ENCODE peak calls at places on chromosomes 2 and 18, in ten cellular contexts. One of them, this sample, is unnamed.

GRCh38 chr2:109435066-109435690 is 178.6 kb downstream of the SEPTIN10 start:
- DNase-seq in prostate gland: no peak
- DNase-seq in astrocyte: no peak
- DNase-seq in body of pancreas: no peak
- DNase-seq in SK-N-SH: no peak
- DNase-seq in foreskin keratinocyte: no peak
- DNase-seq in uterus: no peak
- DNase-seq in left ventricle myocardium inferior: no peak
- DNase-seq in IMR-90: no peak
- DNase-seq in psoas muscle: no peak
- DNase-seq in this sample: no peak

GRCh38 chr2:168948621-168949212 is 47.6 kb downstream of the G6PC2 start:
- DNase-seq in psoas muscle: no peak
- DNase-seq in astrocyte: no peak
- DNase-seq in SK-N-SH: no peak
- DNase-seq in prostate gland: no peak
- DNase-seq in body of pancreas: no peak
- DNase-seq in foreskin keratinocyte: no peak
- DNase-seq in IMR-90: peak; percentile 6
- DNase-seq in uterus: no peak
- DNase-seq in left ventricle myocardium inferior: no peak
- DNase-seq in this sample: no peak

GRCh38 chr2:201656740-201657139 is 13.4 kb upstream of the TMEM237 start:
- DNase-seq in body of pancreas: no peak
- DNase-seq in uterus: no peak
- DNase-seq in astrocyte: no peak
- DNase-seq in foreskin keratinocyte: no peak
- DNase-seq in left ventricle myocardium inferior: no peak
- DNase-seq in IMR-90: no peak
- DNase-seq in prostate gland: no peak
- DNase-seq in SK-N-SH: no peak
- DNase-seq in psoas muscle: no peak
- DNase-seq in this sample: no peak

GRCh38 chr2:237025090-237025865 is 60.4 kb upstream of the COPS8 start:
- DNase-seq in body of pancreas: no peak
- DNase-seq in IMR-90: peak; percentile 90
- DNase-seq in prostate gland: no peak
- DNase-seq in astrocyte: peak; percentile 91
- DNase-seq in psoas muscle: peak; percentile 22
- DNase-seq in uterus: no peak
- DNase-seq in left ventricle myocardium inferior: no peak
- DNase-seq in foreskin keratinocyte: peak; percentile 80
- DNase-seq in SK-N-SH: no peak
- DNase-seq in this sample: no peak

GRCh38 chr18:13437801-13438506 is 219.4 kb downstream of the LDLRAD4 start:
- DNase-seq in uterus: no peak
- DNase-seq in SK-N-SH: no peak
- DNase-seq in astrocyte: no peak
- DNase-seq in IMR-90: no peak
- DNase-seq in psoas muscle: no peak
- DNase-seq in foreskin keratinocyte: no peak
- DNase-seq in left ventricle myocardium inferior: no peak
- DNase-seq in body of pancreas: no peak
- DNase-seq in prostate gland: no peak
- DNase-seq in this sample: no peak

GRCh38 chr2:46097714-46098480 is 199.3 kb upstream of the EPAS1 start:
- DNase-seq in foreskin keratinocyte: peak; percentile 90
- DNase-seq in left ventricle myocardium inferior: no peak
- DNase-seq in body of pancreas: peak; percentile 64
- DNase-seq in prostate gland: peak; percentile 66
- DNase-seq in SK-N-SH: no peak
- DNase-seq in IMR-90: peak; percentile 100
- DNase-seq in psoas muscle: no peak
- DNase-seq in astrocyte: peak; percentile 99
- DNase-seq in uterus: peak; percentile 59
- DNase-seq in this sample: peak; percentile 89

GRCh38 chr18:37393945-37394609 is 171.5 kb downstream of the CELF4 start:
- DNase-seq in foreskin keratinocyte: no peak
- DNase-seq in body of pancreas: peak; percentile 58
- DNase-seq in left ventricle myocardium inferior: peak; percentile 83
- DNase-seq in uterus: peak; percentile 73
- DNase-seq in IMR-90: peak; percentile 76
- DNase-seq in prostate gland: no peak
- DNase-seq in astrocyte: peak; percentile 39
- DNase-seq in psoas muscle: peak; percentile 72
- DNase-seq in SK-N-SH: peak; percentile 97
- DNase-seq in this sample: peak; percentile 82

GRCh38 chr2:127085260-127085666 is 21.7 kb downstream of the BIN1 start:
- DNase-seq in uterus: no peak
- DNase-seq in SK-N-SH: no peak
- DNase-seq in left ventricle myocardium inferior: no peak
- DNase-seq in prostate gland: no peak
- DNase-seq in foreskin keratinocyte: peak; percentile 36
- DNase-seq in body of pancreas: no peak
- DNase-seq in IMR-90: peak; percentile 23
- DNase-seq in astrocyte: peak; percentile 27
- DNase-seq in psoas muscle: peak; percentile 34
- DNase-seq in this sample: no peak

GRCh38 chr2:137951606-137952005 is 12.7 kb upstream of the HNMT start:
- DNase-seq in astrocyte: peak; percentile 94
- DNase-seq in foreskin keratinocyte: no peak
- DNase-seq in SK-N-SH: no peak
- DNase-seq in uterus: no peak
- DNase-seq in body of pancreas: no peak
- DNase-seq in psoas muscle: no peak
- DNase-seq in prostate gland: no peak
- DNase-seq in left ventricle myocardium inferior: no peak
- DNase-seq in IMR-90: peak; percentile 84
- DNase-seq in this sample: no peak

GRCh38 chr2:101432411-101433181 is 42.3 kb downstream of the RFX8 start:
- DNase-seq in SK-N-SH: no peak
- DNase-seq in prostate gland: no peak
- DNase-seq in uterus: no peak
- DNase-seq in left ventricle myocardium inferior: no peak
- DNase-seq in astrocyte: peak; percentile 59
- DNase-seq in psoas muscle: peak; percentile 43
- DNase-seq in body of pancreas: no peak
- DNase-seq in IMR-90: peak; percentile 19
- DNase-seq in foreskin keratinocyte: no peak
- DNase-seq in this sample: no peak

GRCh38 chr18:21513292-21513691 is 87.2 kb downstream of the ESCO1 start:
- DNase-seq in astrocyte: peak; percentile 26
- DNase-seq in prostate gland: no peak
- DNase-seq in uterus: no peak
- DNase-seq in SK-N-SH: no peak
- DNase-seq in foreskin keratinocyte: no peak
- DNase-seq in psoas muscle: no peak
- DNase-seq in left ventricle myocardium inferior: no peak
- DNase-seq in body of pancreas: no peak
- DNase-seq in IMR-90: peak; percentile 45
- DNase-seq in this sample: no peak

GRCh38 chr2:55843096-55843991 is 80.2 kb downstream of the EFEMP1 start:
- DNase-seq in body of pancreas: peak; percentile 62
- DNase-seq in prostate gland: peak; percentile 58
- DNase-seq in astrocyte: peak; percentile 94
- DNase-seq in SK-N-SH: no peak
- DNase-seq in foreskin keratinocyte: peak; percentile 92
- DNase-seq in IMR-90: peak; percentile 99
- DNase-seq in uterus: no peak
- DNase-seq in psoas muscle: no peak
- DNase-seq in left ventricle myocardium inferior: no peak
- DNase-seq in this sample: no peak

GRCh38 chr2:98902209-98903063 is 33.6 kb downstream of the CRACDL start:
- DNase-seq in SK-N-SH: no peak
- DNase-seq in prostate gland: no peak
- DNase-seq in astrocyte: no peak
- DNase-seq in left ventricle myocardium inferior: no peak
- DNase-seq in uterus: no peak
- DNase-seq in foreskin keratinocyte: no peak
- DNase-seq in IMR-90: no peak
- DNase-seq in body of pancreas: no peak
- DNase-seq in psoas muscle: no peak
- DNase-seq in this sample: no peak

GRCh38 chr18:12091742-12092141 is 1.9 kb upstream of the ANKRD62 start:
- DNase-seq in IMR-90: no peak
- DNase-seq in left ventricle myocardium inferior: no peak
- DNase-seq in body of pancreas: peak; percentile 95
- DNase-seq in foreskin keratinocyte: no peak
- DNase-seq in astrocyte: no peak
- DNase-seq in psoas muscle: peak; percentile 52
- DNase-seq in uterus: no peak
- DNase-seq in SK-N-SH: no peak
- DNase-seq in prostate gland: no peak
- DNase-seq in this sample: no peak

GRCh38 chr2:85540131-85540587 is 1.2 kb downstream of the MAT2A start:
- DNase-seq in body of pancreas: no peak
- DNase-seq in prostate gland: no peak
- DNase-seq in IMR-90: peak; percentile 32
- DNase-seq in left ventricle myocardium inferior: no peak
- DNase-seq in astrocyte: no peak
- DNase-seq in SK-N-SH: no peak
- DNase-seq in uterus: no peak
- DNase-seq in psoas muscle: no peak
- DNase-seq in foreskin keratinocyte: no peak
- DNase-seq in this sample: no peak

GRCh38 chr2:85537600-85538506 is 1.1 kb upstream of the MAT2A start:
- DNase-seq in SK-N-SH: peak; percentile 72
- DNase-seq in foreskin keratinocyte: no peak
- DNase-seq in left ventricle myocardium inferior: peak; percentile 58
- DNase-seq in uterus: peak; percentile 60
- DNase-seq in psoas muscle: peak; percentile 52
- DNase-seq in astrocyte: no peak
- DNase-seq in body of pancreas: peak; percentile 70
- DNase-seq in prostate gland: peak; percentile 75
- DNase-seq in IMR-90: no peak
- DNase-seq in this sample: peak; percentile 68

GRCh38 chr2:85538507-85539360 is at the start of gene MAT2A:
- DNase-seq in uterus: peak; percentile 96
- DNase-seq in psoas muscle: peak; percentile 97
- DNase-seq in SK-N-SH: peak; percentile 97
- DNase-seq in prostate gland: peak; percentile 88
- DNase-seq in foreskin keratinocyte: peak; percentile 71
- DNase-seq in body of pancreas: peak; percentile 92
- DNase-seq in left ventricle myocardium inferior: peak; percentile 94
- DNase-seq in IMR-90: peak; percentile 90
- DNase-seq in astrocyte: peak; percentile 82
- DNase-seq in this sample: peak; percentile 96

GRCh38 chr2:85541262-85541661 is 2.3 kb downstream of the MAT2A start:
- DNase-seq in foreskin keratinocyte: no peak
- DNase-seq in left ventricle myocardium inferior: no peak
- DNase-seq in astrocyte: no peak
- DNase-seq in IMR-90: no peak
- DNase-seq in uterus: no peak
- DNase-seq in body of pancreas: no peak
- DNase-seq in psoas muscle: no peak
- DNase-seq in SK-N-SH: no peak
- DNase-seq in prostate gland: no peak
- DNase-seq in this sample: no peak

DNA sequence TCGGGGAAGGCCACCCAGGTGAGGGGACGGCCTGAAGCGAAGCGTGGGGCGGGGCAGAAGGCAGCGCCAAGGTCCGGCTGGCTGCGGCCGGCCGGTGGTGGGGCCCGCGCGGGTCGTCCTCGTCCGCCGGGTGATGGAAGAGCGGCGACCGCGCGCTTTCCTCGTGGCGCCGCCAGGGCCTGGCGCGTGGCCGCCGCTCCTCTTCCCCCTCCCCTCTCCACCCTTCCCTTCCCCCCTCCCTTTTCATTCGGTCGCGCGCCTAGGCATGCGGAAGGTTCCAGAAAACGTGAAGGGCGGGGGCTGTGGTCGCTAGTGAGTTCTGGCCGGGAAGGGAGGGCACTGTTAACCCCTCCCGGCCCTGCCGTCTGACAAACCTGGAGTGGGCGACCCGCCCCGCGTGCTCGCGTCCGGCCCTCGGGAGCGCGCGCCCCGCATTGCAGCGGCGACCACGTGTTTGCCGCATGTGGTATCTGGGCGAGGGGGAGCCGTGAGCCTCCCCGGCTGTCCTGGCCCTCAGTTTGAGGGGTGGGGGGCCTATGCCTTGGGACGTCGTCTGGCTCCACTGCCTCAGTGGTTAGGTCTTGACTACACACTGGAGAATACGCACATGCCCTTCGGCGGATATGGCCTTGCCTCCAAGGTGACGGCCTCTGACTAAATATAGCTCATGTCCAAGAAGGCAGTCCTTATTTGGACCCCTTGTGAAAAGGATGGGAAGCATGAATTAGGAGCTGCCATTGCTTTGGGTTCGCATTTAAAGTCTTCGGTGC is 578 bp downstream of the MAT2A start:
- DNase-seq in IMR-90: peak; percentile 61
- DNase-seq in foreskin keratinocyte: no peak
- DNase-seq in psoas muscle: peak; percentile 79
- DNase-seq in prostate gland: peak; percentile 51
- DNase-seq in left ventricle myocardium inferior: peak; percentile 73
- DNase-seq in astrocyte: peak; percentile 43
- DNase-seq in SK-N-SH: peak; percentile 75
- DNase-seq in body of pancreas: peak; percentile 65
- DNase-seq in uterus: peak; percentile 80
- DNase-seq in this sample: peak; percentile 86
- H3K4me1 ChIP-seq in IMR-90: peaks cover 10% of the 10 kb centered on the region
- H3K4me1 ChIP-seq in foreskin keratinocyte: peaks cover 30% of the 10 kb centered on the region
- H3K4me1 ChIP-seq in psoas muscle: peaks cover 50% of the 10 kb centered on the region
- H3K4me1 ChIP-seq in prostate gland: peaks cover 8% of the 10 kb centered on the region
- H3K4me1 ChIP-seq in left ventricle myocardium inferior: peaks cover 75% of the 10 kb centered on the region
- H3K4me1 ChIP-seq in astrocyte: peaks cover 32% of the 10 kb centered on the region
- H3K4me1 ChIP-seq in SK-N-SH: peaks cover 29% of the 10 kb centered on the region
- H3K4me1 ChIP-seq in body of pancreas: peaks cover 74% of the 10 kb centered on the region
- H3K4me1 ChIP-seq in uterus: no peaks in the 10 kb centered on the region
- H3K4me1 ChIP-seq in this sample: peaks cover 49% of the 10 kb centered on the region

GRCh38 chr2:241612156-241613017 is 24.6 kb downstream of the THAP4 start:
- DNase-seq in SK-N-SH: no peak
- DNase-seq in IMR-90: peak; percentile 20
- DNase-seq in left ventricle myocardium inferior: no peak
- DNase-seq in body of pancreas: no peak
- DNase-seq in prostate gland: no peak
- DNase-seq in astrocyte: no peak
- DNase-seq in foreskin keratinocyte: no peak
- DNase-seq in psoas muscle: no peak
- DNase-seq in uterus: no peak
- DNase-seq in this sample: no peak
- TF ChIP-seq CTCF in SK-N-SH: no peak
- TF ChIP-seq CTCF in IMR-90: no peak
- TF ChIP-seq CTCF in left ventricle myocardium inferior: no peak
- TF ChIP-seq CTCF in body of pancreas: no peak
- TF ChIP-seq CTCF in prostate gland: no peak
- TF ChIP-seq CTCF in astrocyte: no peak
- TF ChIP-seq CTCF in foreskin keratinocyte: no peak
- TF ChIP-seq CTCF in psoas muscle: no peak
- TF ChIP-seq CTCF in uterus: no peak
- TF ChIP-seq CTCF in this sample: no peak

GRCh38 chr18:48020337-48021250 is 90.1 kb upstream of the SMAD2 start:
- DNase-seq in SK-N-SH: no peak
- DNase-seq in IMR-90: no peak
- DNase-seq in prostate gland: no peak
- DNase-seq in uterus: no peak
- DNase-seq in psoas muscle: no peak
- DNase-seq in left ventricle myocardium inferior: no peak
- DNase-seq in astrocyte: no peak
- DNase-seq in body of pancreas: no peak
- DNase-seq in foreskin keratinocyte: no peak
- DNase-seq in this sample: no peak
- H3K4me1 ChIP-seq in SK-N-SH: peaks cover 5% of the 10 kb centered on the region
- H3K4me1 ChIP-seq in IMR-90: no peaks in the 10 kb centered on the region
- H3K4me1 ChIP-seq in prostate gland: no peaks in the 10 kb centered on the region
- H3K4me1 ChIP-seq in uterus: no peaks in the 10 kb centered on the region
- H3K4me1 ChIP-seq in psoas muscle: peaks cover 5% of the 10 kb centered on the region
- H3K4me1 ChIP-seq in left ventricle myocardium inferior: peaks cover 18% of the 10 kb centered on the region
- H3K4me1 ChIP-seq in astrocyte: peaks cover 19% of the 10 kb centered on the region
- H3K4me1 ChIP-seq in body of pancreas: no peaks in the 10 kb centered on the region
- H3K4me1 ChIP-seq in foreskin keratinocyte: peaks cover 11% of the 10 kb centered on the region
- H3K4me1 ChIP-seq in this sample: no peaks in the 10 kb centered on the region

GRCh38 chr2:11482473-11483031 is 16.6 kb upstream of the E2F6 start:
- DNase-seq in astrocyte: no peak
- DNase-seq in prostate gland: no peak
- DNase-seq in uterus: peak; percentile 57
- DNase-seq in foreskin keratinocyte: no peak
- DNase-seq in SK-N-SH: peak; percentile 99
- DNase-seq in psoas muscle: peak; percentile 46
- DNase-seq in IMR-90: no peak
- DNase-seq in body of pancreas: peak; percentile 20
- DNase-seq in left ventricle myocardium inferior: peak; percentile 32
- DNase-seq in this sample: peak; percentile 34
- TF ChIP-seq CTCF in astrocyte: no peak
- TF ChIP-seq CTCF in prostate gland: peak; percentile 11
- TF ChIP-seq CTCF in uterus: no peak
- TF ChIP-seq CTCF in foreskin keratinocyte: no peak
- TF ChIP-seq CTCF in SK-N-SH: peak; percentile 18
- TF ChIP-seq CTCF in psoas muscle: no peak
- TF ChIP-seq CTCF in IMR-90: no peak
- TF ChIP-seq CTCF in body of pancreas: no peak
- TF ChIP-seq CTCF in left ventricle myocardium inferior: no peak
- TF ChIP-seq CTCF in this sample: no peak